ENCODE peak calls at places on chromosomes 1 and 21, in eight cellular contexts. F is substantia nigra; O is neural progenitor cell; R is transverse colon; A is fibroblast of lung; E is tibial nerve; G is CD4-positive, alpha-beta memory T cell; C is CD8-positive, alpha-beta T cell. H is an unnamed sample.

GRCh38 chr1:39572379-39573096 is 4.1 kb downstream of the PABPC4 start:
- DNase-seq in F (no peak), O (no peak), R (no peak), A (no peak), E (no peak), G (no peak), C (no peak), H (no peak)

GRCh38 chr1:224380003-224380402 is 23.3 kb downstream of the CNIH4 start:
- DNase-seq in F (no peak), O (no peak), R (no peak), A (peak; percentile 36), E (no peak), G (peak; percentile 74), C (peak; percentile 27), H (no peak)

GRCh38 chr1:43580039-43580438 is 49.4 kb downstream of the PTPRF start:
- DNase-seq in F (no peak), O (no peak), R (no peak), A (no peak), E (no peak), G (no peak), C (no peak), H (no peak)

GRCh38 chr1:226874579-226875425 is 4.4 kb downstream of the PSEN2 start:
- DNase-seq in F (no peak), O (no peak), R (no peak), A (no peak), E (no peak), G (no peak), C (no peak), H (no peak)

GRCh38 chr1:87888456-87888855 is 559.8 kb downstream of the LMO4 start:
- DNase-seq in F (no peak), O (no peak), R (no peak), A (peak; percentile 38), E (no peak), G (no peak), C (no peak), H (peak; percentile 43)

GRCh38 chr1:8165595-8166360 is 139.7 kb upstream of the ERRFI1 start:
- DNase-seq in F (no peak), O (no peak), R (no peak), A (no peak), E (no peak), G (no peak), C (no peak), H (no peak)

GRCh38 chr21:32278068-32278467 is 781 bp downstream of the MIS18A start:
- DNase-seq in F (no peak), O (peak; percentile 20), R (no peak), A (no peak), E (no peak), G (no peak), C (no peak), H (no peak)

GRCh38 chr1:178672434-178672833 is 52.6 kb upstream of the RALGPS2 start:
- DNase-seq in F (no peak), O (no peak), R (no peak), A (no peak), E (no peak), G (no peak), C (no peak), H (no peak)

GRCh38 chr1:43835141-43836021 is 98.2 kb upstream of the ARTN start:
- DNase-seq in F (no peak), O (no peak), R (no peak), A (peak; percentile 97), E (no peak), G (no peak), C (no peak), H (no peak)

GRCh38 chr1:8211620-8212442 is 106.1 kb upstream of the SLC45A1 start:
- DNase-seq in F (no peak), O (no peak), R (peak; percentile 26), A (peak; percentile 100), E (peak; percentile 43), G (no peak), C (no peak), H (peak; percentile 96)

GRCh38 chr1:44318097-44319088 is 36.7 kb downstream of the ERI3 start:
- DNase-seq in F (no peak), O (peak; percentile 80), R (peak; percentile 39), A (peak; percentile 12), E (peak; percentile 26), G (peak; percentile 46), C (peak; percentile 19), H (no peak)

GRCh38 chr1:21598904-21599303 is 70.3 kb downstream of the RAP1GAP start:
- DNase-seq in F (no peak), O (no peak), R (no peak), A (no peak), E (no peak), G (no peak), C (no peak), H (no peak)

GRCh38 chr1:61962631-61963030 is 220.4 kb downstream of the PATJ start:
- DNase-seq in F (no peak), O (no peak), R (no peak), A (no peak), E (no peak), G (no peak), C (no peak), H (no peak)

GRCh38 chr1:42533101-42533863 is 70.2 kb downstream of the CCDC30 start:
- DNase-seq in F (no peak), O (no peak), R (no peak), A (peak; percentile 14), E (no peak), G (no peak), C (no peak), H (no peak)

GRCh38 chr1:237005674-237006073 is 1.4 kb upstream of the MT1HL1 start:
- DNase-seq in F (no peak), O (no peak), R (peak; percentile 16), A (no peak), E (no peak), G (no peak), C (no peak), H (no peak)

GRCh38 chr1:5393146-5393545 is 599.1 kb downstream of the NPHP4 start:
- DNase-seq in F (no peak), O (no peak), R (no peak), A (no peak), E (no peak), G (no peak), C (no peak), H (no peak)

GRCh38 chr1:16615253-16616252 is 2.2 kb upstream of the NBPF1 start:
- DNase-seq in F (no peak), O (no peak), R (peak; percentile 21), A (no peak), E (no peak), G (no peak), C (no peak), H (no peak)

GRCh38 chr1:223721658-223722606 is 9.6 kb downstream of the CAPN2 start:
- DNase-seq in F (no peak), O (no peak), R (no peak), A (no peak), E (no peak), G (no peak), C (no peak), H (no peak)

GRCh38 chr1:59025201-59025600 is 241.4 kb upstream of the JUN start:
- DNase-seq in F (no peak), O (no peak), R (no peak), A (peak; percentile 77), E (no peak), G (no peak), C (no peak), H (no peak)

GRCh38 chr1:23202263-23202749 is 15.0 kb downstream of the HTR1D start:
- DNase-seq in F (no peak), O (no peak), R (no peak), A (peak; percentile 71), E (no peak), G (no peak), C (no peak), H (no peak)

GRCh38 chr1:161421456-161421855 is 53.8 kb upstream of the CFAP126 start:
- DNase-seq in F (no peak), O (no peak), R (no peak), A (no peak), E (no peak), G (no peak), C (no peak), H (no peak)

GRCh38 chr1:11984121-11984520 is 3.9 kb downstream of the MFN2 start:
- DNase-seq in F (no peak), O (no peak), R (peak; percentile 48), A (no peak), E (no peak), G (no peak), C (no peak), H (no peak)
- H3K27ac ChIP-seq in F (no peak overlapping the region), O (no peak overlapping the region), R (peak overlapping the region; percentile 48), A (no peak overlapping the region), E (no peak overlapping the region), G (no peak overlapping the region), C (no peak overlapping the region), H (no peak overlapping the region)

GRCh38 chr1:232579958-232580705 is 49.8 kb downstream of the SIPA1L2 start:
- DNase-seq in F (no peak), O (no peak), R (no peak), A (no peak), E (no peak), G (no peak), C (no peak), H (no peak)
- H3K27ac ChIP-seq in F (no peak overlapping the region), O (no peak overlapping the region), R (peak overlapping the region; percentile 10), A (no peak overlapping the region), E (no peak overlapping the region), G (no peak overlapping the region), C (no peak overlapping the region), H (no peak overlapping the region)

GRCh38 chr1:14922942-14923341 is 230.6 kb upstream of the TMEM51 start:
- DNase-seq in F (no peak), O (peak; percentile 37), R (no peak), A (no peak), E (no peak), G (no peak), C (no peak), H (no peak)
- H3K27ac ChIP-seq in F (peak overlapping the region; percentile 72), O (no peak overlapping the region), R (no peak overlapping the region), A (no peak overlapping the region), E (no peak overlapping the region), G (no peak overlapping the region), C (no peak overlapping the region), H (no peak overlapping the region)

DNA sequence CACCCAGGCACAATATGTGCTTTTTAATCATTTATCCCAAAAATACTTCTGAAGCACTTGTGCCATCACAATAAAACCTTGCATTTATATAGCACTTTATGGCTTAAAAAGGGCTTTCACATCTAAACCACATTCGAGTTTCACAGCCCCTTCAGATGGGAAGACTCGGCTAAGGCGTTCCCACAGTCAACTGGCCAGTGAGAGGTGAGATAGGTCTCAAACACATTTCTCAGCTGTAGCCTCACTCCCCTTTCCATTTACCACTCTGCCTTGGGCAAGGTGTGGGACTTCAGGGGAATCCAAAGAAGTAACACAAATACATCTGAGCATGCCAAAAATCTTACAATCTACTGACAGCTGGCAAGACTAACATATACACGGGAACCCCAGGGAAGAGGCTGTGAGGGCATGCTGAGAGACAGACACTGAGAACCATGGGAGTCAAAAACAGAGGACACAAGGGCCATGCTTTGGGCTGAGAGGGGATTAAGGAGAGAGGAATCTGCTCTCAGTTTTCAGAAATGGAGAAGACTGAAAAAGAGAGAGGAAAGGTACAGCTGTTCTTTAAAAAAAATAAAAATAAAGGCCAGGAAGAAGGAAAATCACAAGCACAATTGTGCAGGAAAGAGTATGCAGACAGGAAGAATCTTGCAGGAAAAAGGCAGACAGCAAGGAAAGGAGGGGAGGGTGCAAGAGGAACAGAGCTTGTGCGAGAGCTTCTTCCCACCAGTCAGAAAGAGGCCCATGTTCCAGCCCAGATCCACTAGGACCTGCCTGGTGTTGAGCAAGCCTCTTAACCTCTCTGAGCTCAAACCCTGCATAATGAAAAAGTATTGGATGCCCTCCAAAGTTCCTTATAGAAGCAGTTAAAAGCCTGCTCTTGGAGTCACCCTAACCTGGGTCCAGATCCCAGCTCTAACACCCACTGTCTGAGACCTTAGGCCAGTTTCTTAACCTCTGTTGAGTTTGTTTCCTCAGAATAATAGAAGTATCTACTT is 73.5 kb downstream of the JAK1 start:
- DNase-seq in F (no peak), O (peak; percentile 15), R (no peak), A (no peak), E (no peak), G (no peak), C (no peak), H (no peak)
- H3K27ac ChIP-seq in F (no peak overlapping the region), O (no peak overlapping the region), R (no peak overlapping the region), A (no peak overlapping the region), E (no peak overlapping the region), G (no peak overlapping the region), C (no peak overlapping the region), H (no peak overlapping the region)